ENCODE peak calls at places on chromosomes 2 and 18, in four cellular contexts. D is heart right ventricle, J is left ventricle myocardium inferior, S is Caco-2. Y is an unnamed sample.

GRCh38 chr2:117536139-117536538 is 278.4 kb upstream of the DDX18 start:
- DNase-seq in D (no peak), J (no peak), S (peak; percentile 25), Y (no peak)

GRCh38 chr2:19759880-19760279 is 141.9 kb downstream of the TTC32 start:
- DNase-seq in D (no peak), J (no peak), S (no peak), Y (no peak)

GRCh38 chr2:217494572-217494971 is 508.2 kb downstream of the TNS1 start:
- DNase-seq in D (no peak), J (no peak), S (no peak), Y (no peak)

GRCh38 chr18:13513015-13513414 is 213.3 kb downstream of the FAM210A start:
- DNase-seq in D (peak; percentile 25), J (no peak), S (no peak), Y (no peak)

GRCh38 chr18:63188063-63188462 is 131.5 kb downstream of the BCL2 start:
- DNase-seq in D (no peak), J (no peak), S (no peak), Y (no peak)

GRCh38 chr2:135960598-135961551 is 24.6 kb downstream of the DARS1 start:
- DNase-seq in D (no peak), J (no peak), S (no peak), Y (no peak)

GRCh38 chr18:61096231-61096630 is 237.0 kb upstream of the CDH20 start:
- DNase-seq in D (no peak), J (no peak), S (no peak), Y (no peak)

GRCh38 chr18:44693030-44693784 is 12.5 kb downstream of the SETBP1 start:
- DNase-seq in D (no peak), J (no peak), S (no peak), Y (peak; percentile 32)

GRCh38 chr2:214830794-214831346 is 21.4 kb upstream of the BARD1 start:
- DNase-seq in D (no peak), J (no peak), S (peak; percentile 17), Y (peak; percentile 38)

GRCh38 chr2:27322301-27322765 is 564 bp downstream of the MPV17 start:
- DNase-seq in D (no peak), J (no peak), S (peak; percentile 20), Y (peak; percentile 10)

GRCh38 chr18:57846258-57846657 is 43.1 kb upstream of the ATP8B1 start:
- DNase-seq in D (peak; percentile 16), J (no peak), S (peak; percentile 40), Y (peak; percentile 93)

GRCh38 chr2:25165992-25166618 is 2.3 kb downstream of the POMC start:
- DNase-seq in D (no peak), J (no peak), S (peak; percentile 63), Y (no peak)

GRCh38 chr2:235675678-235676535 is 182.1 kb downstream of the AGAP1 start:
- DNase-seq in D (no peak), J (no peak), S (peak; percentile 11), Y (peak; percentile 28)

GRCh38 chr2:26552641-26553040 is 74.7 kb upstream of the OTOF start:
- DNase-seq in D (no peak), J (no peak), S (no peak), Y (no peak)

GRCh38 chr2:134021830-134022524 is 231.9 kb upstream of the MGAT5 start:
- DNase-seq in D (no peak), J (no peak), S (no peak), Y (no peak)

GRCh38 chr2:197804758-197805597 is 585 bp downstream of the PLCL1 start:
- DNase-seq in D (peak; percentile 29), J (peak; percentile 22), S (peak; percentile 35), Y (peak; percentile 39)

GRCh38 chr2:173199303-173199702 is 123.7 kb downstream of the MAP3K20 start:
- DNase-seq in D (no peak), J (no peak), S (no peak), Y (peak; percentile 45)

GRCh38 chr2:26742053-26742770 is 21.9 kb upstream of the SLC35F6 start:
- DNase-seq in D (no peak), J (no peak), S (no peak), Y (no peak)

GRCh38 chr2:193461431-193461946 is 1266.8 kb upstream of the TMEFF2 start:
- DNase-seq in D (no peak), J (no peak), S (no peak), Y (no peak)

GRCh38 chr2:167331636-167332232 is 443.5 kb downstream of the XIRP2 start:
- DNase-seq in D (no peak), J (no peak), S (peak; percentile 32), Y (no peak)
- TF ChIP-seq CTCF in D (no peak), J (peak; percentile 21), S (no peak), Y (no peak)

GRCh38 chr2:157421964-157422363 is 21.9 kb downstream of the CYTIP start:
- DNase-seq in D (no peak), J (no peak), S (no peak), Y (no peak)
- H3K4me3 ChIP-seq in D (no peak overlapping the region), J (no peak overlapping the region), S (no peak overlapping the region), Y (no peak overlapping the region)

DNA sequence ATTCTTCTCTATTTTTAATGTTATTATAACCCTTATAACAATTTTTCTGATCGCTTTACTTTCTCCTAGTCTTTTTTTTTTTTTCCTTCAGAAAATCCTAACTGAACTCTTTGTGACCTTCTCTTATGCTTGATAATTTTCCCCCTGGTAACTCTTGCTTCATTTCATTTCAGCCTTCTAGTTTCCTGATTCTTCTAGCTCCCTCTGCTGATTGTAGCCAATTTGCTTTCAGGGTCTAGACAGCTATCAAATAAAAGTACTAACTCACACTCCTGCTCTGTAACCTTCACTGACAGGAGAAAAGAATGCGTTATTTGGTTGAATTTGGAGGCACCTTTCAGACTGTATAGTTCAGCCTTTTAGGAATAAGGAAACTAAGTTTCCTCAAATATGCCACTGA is 99.5 kb downstream of the RBM43 start:
- DNase-seq in D (no peak), J (no peak), S (no peak), Y (peak; percentile 75)
- TF ChIP-seq CTCF in D (no peak), J (no peak), S (peak; percentile 6), Y (peak; percentile 65)

GRCh38 chr18:46250084-46250811 is 146.1 kb downstream of the HAUS1 start:
- DNase-seq in D (peak; percentile 37), J (no peak), S (peak; percentile 43), Y (peak; percentile 80)
- H3K4me3 ChIP-seq in D (no peak overlapping the region), J (no peak overlapping the region), S (no peak overlapping the region), Y (no peak overlapping the region)

GRCh38 chr2:148978736-148979135 is 59.8 kb upstream of the LYPD6B start:
- DNase-seq in D (no peak), J (no peak), S (no peak), Y (peak; percentile 12)

GRCh38 chr2:148979919-148980277 is 58.6 kb upstream of the LYPD6B start:
- DNase-seq in D (no peak), J (no peak), S (no peak), Y (no peak)

GRCh38 chr2:148981350-148981749 is 57.1 kb upstream of the LYPD6B start:
- DNase-seq in D (no peak), J (no peak), S (no peak), Y (no peak)

GRCh38 chr2:148979164-148979918 is 59.2 kb upstream of the LYPD6B start:
- DNase-seq in D (no peak), J (no peak), S (no peak), Y (no peak)

GRCh38 chr2:148978026-148978685 is 60.3 kb upstream of the LYPD6B start:
- DNase-seq in D (no peak), J (no peak), S (no peak), Y (no peak)
- TF ChIP-seq CTCF in D (no peak), J (no peak), S (no peak), Y (no peak)

GRCh38 chr2:73292316-73292905 is 937 bp downstream of the EGR4 start:
- DNase-seq in D (no peak), J (no peak), S (no peak), Y (no peak)

GRCh38 chr2:73291461-73292315 is 1.7 kb downstream of the EGR4 start:
- DNase-seq in D (no peak), J (no peak), S (peak; percentile 36), Y (no peak)

GRCh38 chr2:73294239-73294638 is 891 bp upstream of the EGR4 start:
- DNase-seq in D (no peak), J (no peak), S (no peak), Y (no peak)

GRCh38 chr2:73293534-73294171 is at the start of gene EGR4:
- DNase-seq in D (peak; percentile 33), J (no peak), S (peak; percentile 89), Y (peak; percentile 24)

GRCh38 chr2:73292906-73293533 is 328 bp downstream of the EGR4 start:
- DNase-seq in D (no peak), J (no peak), S (peak; percentile 11), Y (no peak)
- H3K4me3 ChIP-seq in D (peak overlapping the region; percentile 38), J (peak overlapping the region; percentile 63), S (peak overlapping the region; percentile 45), Y (peak overlapping the region; percentile 53)

DNA sequence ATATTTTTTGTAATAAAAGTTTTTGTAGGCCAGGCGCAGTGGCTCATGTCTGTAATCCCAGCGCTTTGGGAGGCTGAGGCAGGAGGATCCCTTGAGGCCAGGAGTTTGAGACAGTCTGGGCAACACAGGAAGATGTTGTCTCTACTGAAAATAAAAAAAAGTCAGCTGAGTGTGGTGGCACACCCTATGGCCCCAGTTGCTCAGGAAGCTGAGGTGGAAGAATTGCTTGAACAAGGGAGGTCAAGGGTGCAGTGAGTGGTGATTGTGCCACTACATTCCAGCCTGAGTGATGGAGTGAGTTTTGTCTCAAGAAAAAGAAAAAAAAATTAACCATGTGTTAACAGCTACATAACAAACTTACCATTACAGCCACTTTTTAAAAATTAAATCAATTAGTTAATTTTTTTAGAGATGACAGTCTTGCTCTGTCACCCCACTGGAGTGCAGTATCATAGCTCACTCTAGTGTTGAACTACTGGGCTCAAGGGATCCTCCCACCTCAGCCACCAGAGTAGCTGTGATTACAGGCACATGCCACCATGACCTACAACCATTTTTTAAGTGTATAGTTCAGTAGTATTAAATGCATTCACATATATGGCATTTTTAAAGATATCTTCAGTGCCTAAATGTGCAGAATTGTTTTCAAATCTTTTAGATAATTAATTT is 67.2 kb upstream of the ACYP2 start:
- DNase-seq in D (no peak), J (no peak), S (no peak), Y (no peak)
- TF ChIP-seq CTCF in D (no peak), J (peak; percentile 14), S (no peak), Y (no peak)

GRCh38 chr2:238728322-238729260 is 119.3 kb upstream of the TWIST2 start:
- DNase-seq in D (no peak), J (no peak), S (no peak), Y (peak; percentile 99)
- H3K4me3 ChIP-seq in D (no peak overlapping the region), J (no peak overlapping the region), S (no peak overlapping the region), Y (no peak overlapping the region)

DNA sequence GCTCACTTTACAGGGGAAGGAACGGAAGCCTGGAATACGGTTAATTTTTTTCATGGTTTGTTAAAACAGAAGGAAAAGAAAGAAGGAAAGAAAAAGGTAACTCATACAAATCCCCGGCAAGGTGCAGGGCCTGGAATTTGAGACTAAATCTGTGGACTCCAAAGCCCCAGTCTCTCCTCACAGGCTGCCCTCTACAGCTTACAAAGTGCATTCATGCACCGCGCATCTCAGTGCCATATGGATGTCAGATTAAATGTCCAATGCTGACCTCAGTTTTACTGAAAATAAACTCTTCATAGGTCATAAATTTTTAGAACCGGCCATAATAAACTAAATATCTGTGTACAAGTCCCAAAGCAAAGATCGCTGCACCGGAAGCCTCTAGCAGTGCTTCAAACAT is 17.8 kb downstream of the ST6GAL2 start:
- DNase-seq in D (no peak), J (no peak), S (no peak), Y (no peak)
- TF ChIP-seq CTCF in D (peak; percentile 9), J (peak; percentile 20), S (no peak), Y (no peak)

GRCh38 chr2:157327621-157328102 is 2.0 kb upstream of the ERMN start:
- DNase-seq in D (peak; percentile 79), J (peak; percentile 76), S (peak; percentile 85), Y (peak; percentile 81)
- H3K4me3 ChIP-seq in D (no peak overlapping the region), J (no peak overlapping the region), S (no peak overlapping the region), Y (no peak overlapping the region)

Y was measured in fibroblast of the aortic adventitia.